ENCODE peak calls at places on chromosome 1, in six cellular contexts. One of them, this sample, is unnamed.

GRCh38 chr1:64469977-64470669 is at the start of gene CACHD1:
- DNase-seq in stomach: peak; percentile 83
- DNase-seq in RWPE1: peak; percentile 71
- DNase-seq in esophagus muscularis mucosa: peak; percentile 95
- DNase-seq in neuronal stem cell: peak; percentile 78
- DNase-seq in CD4-positive, alpha-beta memory T cell: peak; percentile 17
- DNase-seq in this sample: peak; percentile 88

GRCh38 chr1:206833131-206833530 is 32.3 kb upstream of the IL20 start:
- DNase-seq in esophagus muscularis mucosa: peak; percentile 31
- DNase-seq in CD4-positive, alpha-beta memory T cell: no peak
- DNase-seq in stomach: no peak
- DNase-seq in RWPE1: no peak
- DNase-seq in neuronal stem cell: no peak
- DNase-seq in this sample: no peak

GRCh38 chr1:19067187-19067911 is 110.9 kb upstream of the IFFO2 start:
- DNase-seq in RWPE1: no peak
- DNase-seq in esophagus muscularis mucosa: no peak
- DNase-seq in neuronal stem cell: peak; percentile 41
- DNase-seq in stomach: peak; percentile 65
- DNase-seq in CD4-positive, alpha-beta memory T cell: no peak
- DNase-seq in this sample: no peak

GRCh38 chr1:23372481-23372880 is 2.8 kb upstream of the ZNF436 start:
- DNase-seq in esophagus muscularis mucosa: no peak
- DNase-seq in RWPE1: no peak
- DNase-seq in stomach: no peak
- DNase-seq in CD4-positive, alpha-beta memory T cell: no peak
- DNase-seq in neuronal stem cell: no peak
- DNase-seq in this sample: no peak

GRCh38 chr1:150557813-150558212 is 8.6 kb downstream of the ADAMTSL4 start:
- DNase-seq in neuronal stem cell: no peak
- DNase-seq in esophagus muscularis mucosa: no peak
- DNase-seq in CD4-positive, alpha-beta memory T cell: no peak
- DNase-seq in stomach: no peak
- DNase-seq in RWPE1: no peak
- DNase-seq in this sample: no peak

GRCh38 chr1:227923353-227924167 is 24.2 kb downstream of the WNT9A start:
- DNase-seq in stomach: no peak
- DNase-seq in RWPE1: no peak
- DNase-seq in neuronal stem cell: no peak
- DNase-seq in esophagus muscularis mucosa: no peak
- DNase-seq in CD4-positive, alpha-beta memory T cell: no peak
- DNase-seq in this sample: no peak

GRCh38 chr1:92705456-92705855 is 79.5 kb downstream of the EVI5 start:
- DNase-seq in CD4-positive, alpha-beta memory T cell: no peak
- DNase-seq in RWPE1: no peak
- DNase-seq in neuronal stem cell: no peak
- DNase-seq in esophagus muscularis mucosa: no peak
- DNase-seq in stomach: no peak
- DNase-seq in this sample: peak; percentile 48

GRCh38 chr1:83516369-83516768 is 482.6 kb downstream of the TTLL7 start:
- DNase-seq in RWPE1: no peak
- DNase-seq in CD4-positive, alpha-beta memory T cell: no peak
- DNase-seq in neuronal stem cell: no peak
- DNase-seq in stomach: no peak
- DNase-seq in esophagus muscularis mucosa: no peak
- DNase-seq in this sample: no peak

GRCh38 chr1:17914142-17914541 is 159.0 kb downstream of the ACTL8 start:
- DNase-seq in neuronal stem cell: no peak
- DNase-seq in RWPE1: no peak
- DNase-seq in CD4-positive, alpha-beta memory T cell: no peak
- DNase-seq in esophagus muscularis mucosa: no peak
- DNase-seq in stomach: no peak
- DNase-seq in this sample: no peak

GRCh38 chr1:33966346-33967141 is 102.7 kb downstream of the HMGB4 start:
- DNase-seq in CD4-positive, alpha-beta memory T cell: no peak
- DNase-seq in neuronal stem cell: no peak
- DNase-seq in RWPE1: no peak
- DNase-seq in esophagus muscularis mucosa: no peak
- DNase-seq in stomach: no peak
- DNase-seq in this sample: peak; percentile 21

GRCh38 chr1:220962031-220962751 is 82.9 kb downstream of the HLX start:
- DNase-seq in stomach: no peak
- DNase-seq in CD4-positive, alpha-beta memory T cell: no peak
- DNase-seq in RWPE1: peak; percentile 41
- DNase-seq in esophagus muscularis mucosa: no peak
- DNase-seq in neuronal stem cell: no peak
- DNase-seq in this sample: no peak

GRCh38 chr1:40838980-40839942 is 22.9 kb downstream of the CITED4 start:
- DNase-seq in stomach: no peak
- DNase-seq in neuronal stem cell: no peak
- DNase-seq in esophagus muscularis mucosa: no peak
- DNase-seq in RWPE1: no peak
- DNase-seq in CD4-positive, alpha-beta memory T cell: no peak
- DNase-seq in this sample: no peak

GRCh38 chr1:204313675-204314074 is 46.1 kb downstream of the PLEKHA6 start:
- DNase-seq in CD4-positive, alpha-beta memory T cell: no peak
- DNase-seq in RWPE1: no peak
- DNase-seq in esophagus muscularis mucosa: no peak
- DNase-seq in neuronal stem cell: no peak
- DNase-seq in stomach: no peak
- DNase-seq in this sample: peak; percentile 46

GRCh38 chr1:1110561-1110971 is 5.3 kb downstream of the C1orf159 start:
- DNase-seq in RWPE1: no peak
- DNase-seq in stomach: no peak
- DNase-seq in esophagus muscularis mucosa: no peak
- DNase-seq in neuronal stem cell: no peak
- DNase-seq in CD4-positive, alpha-beta memory T cell: no peak
- DNase-seq in this sample: no peak

GRCh38 chr1:9984253-9984652 is 12.8 kb upstream of the RBP7 start:
- DNase-seq in stomach: no peak
- DNase-seq in neuronal stem cell: no peak
- DNase-seq in esophagus muscularis mucosa: no peak
- DNase-seq in RWPE1: no peak
- DNase-seq in CD4-positive, alpha-beta memory T cell: no peak
- DNase-seq in this sample: no peak

GRCh38 chr1:46411010-46411405 is 16.9 kb downstream of the FAAH start:
- DNase-seq in CD4-positive, alpha-beta memory T cell: no peak
- DNase-seq in neuronal stem cell: no peak
- DNase-seq in esophagus muscularis mucosa: no peak
- DNase-seq in stomach: no peak
- DNase-seq in RWPE1: no peak
- DNase-seq in this sample: no peak

GRCh38 chr1:30172757-30173156 is 550.6 kb downstream of the MATN1 start:
- DNase-seq in CD4-positive, alpha-beta memory T cell: no peak
- DNase-seq in esophagus muscularis mucosa: peak; percentile 29
- DNase-seq in RWPE1: no peak
- DNase-seq in stomach: no peak
- DNase-seq in neuronal stem cell: no peak
- DNase-seq in this sample: no peak

GRCh38 chr1:66758247-66758755 is 6.0 kb downstream of the DYNLT5 start:
- DNase-seq in CD4-positive, alpha-beta memory T cell: no peak
- DNase-seq in RWPE1: no peak
- DNase-seq in stomach: no peak
- DNase-seq in esophagus muscularis mucosa: no peak
- DNase-seq in neuronal stem cell: no peak
- DNase-seq in this sample: peak; percentile 16

DNA sequence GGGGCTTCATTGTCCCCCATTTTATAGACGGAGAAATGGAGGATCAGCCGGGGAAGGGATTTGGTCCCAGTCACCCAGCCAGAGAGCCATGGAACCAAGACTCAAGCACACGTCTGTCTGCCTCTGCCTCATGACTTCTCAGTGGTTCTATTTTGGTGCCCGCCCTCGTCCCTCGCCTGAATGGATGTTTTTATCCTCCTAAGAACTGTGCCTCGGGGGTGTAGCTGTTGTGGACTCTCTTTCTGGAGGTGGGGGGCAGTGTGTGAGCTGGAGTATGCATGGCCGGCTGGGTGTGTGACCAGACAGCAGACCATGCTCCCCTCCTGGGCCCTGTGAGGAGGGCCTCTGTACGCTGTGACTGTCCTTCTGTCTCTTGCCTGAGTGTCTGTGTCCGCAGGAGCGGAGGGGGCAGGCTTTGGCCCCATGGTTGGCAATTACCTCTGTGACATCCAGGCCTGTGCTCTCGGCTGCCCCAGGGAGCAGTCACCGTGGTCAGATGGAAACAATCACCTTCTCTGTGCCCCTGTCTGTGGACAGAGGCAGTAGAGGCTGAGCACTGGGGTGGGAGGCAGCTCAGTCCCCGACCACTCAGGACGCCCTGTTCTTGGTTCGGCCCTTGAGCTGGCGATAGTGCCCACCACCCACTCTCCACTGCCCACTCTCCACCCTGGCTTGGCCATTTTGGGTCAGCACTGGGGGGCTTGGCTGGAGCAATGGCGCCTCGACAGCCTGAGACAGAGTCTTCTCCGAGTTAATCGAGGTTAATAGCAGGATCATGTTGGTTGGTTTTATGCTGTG is 20.4 kb downstream of the WNT4 start:
- DNase-seq in stomach: no peak
- DNase-seq in esophagus muscularis mucosa: no peak
- DNase-seq in RWPE1: no peak
- DNase-seq in CD4-positive, alpha-beta memory T cell: no peak
- DNase-seq in neuronal stem cell: no peak
- DNase-seq in this sample: no peak
- H3K27ac ChIP-seq in stomach: peak overlapping the region; percentile 18
- H3K27ac ChIP-seq in esophagus muscularis mucosa: no peak overlapping the region
- H3K27ac ChIP-seq in RWPE1: peak overlapping the region; percentile 67
- H3K27ac ChIP-seq in CD4-positive, alpha-beta memory T cell: no peak overlapping the region
- H3K27ac ChIP-seq in neuronal stem cell: no peak overlapping the region
- H3K27ac ChIP-seq in this sample: peak overlapping the region; percentile 22

GRCh38 chr1:26701995-26702679 is 6.3 kb downstream of the ARID1A start:
- DNase-seq in neuronal stem cell: no peak
- DNase-seq in esophagus muscularis mucosa: no peak
- DNase-seq in RWPE1: no peak
- DNase-seq in CD4-positive, alpha-beta memory T cell: no peak
- DNase-seq in stomach: no peak
- DNase-seq in this sample: no peak

GRCh38 chr1:26702680-26703038 is 6.8 kb downstream of the ARID1A start:
- DNase-seq in RWPE1: no peak
- DNase-seq in CD4-positive, alpha-beta memory T cell: no peak
- DNase-seq in stomach: no peak
- DNase-seq in esophagus muscularis mucosa: no peak
- DNase-seq in neuronal stem cell: no peak
- DNase-seq in this sample: no peak

GRCh38 chr1:26704629-26705028 is 8.8 kb downstream of the ARID1A start:
- DNase-seq in stomach: no peak
- DNase-seq in CD4-positive, alpha-beta memory T cell: no peak
- DNase-seq in RWPE1: no peak
- DNase-seq in esophagus muscularis mucosa: no peak
- DNase-seq in neuronal stem cell: no peak
- DNase-seq in this sample: no peak

GRCh38 chr1:26701266-26701994 is 5.6 kb downstream of the ARID1A start:
- DNase-seq in neuronal stem cell: no peak
- DNase-seq in CD4-positive, alpha-beta memory T cell: no peak
- DNase-seq in RWPE1: no peak
- DNase-seq in stomach: no peak
- DNase-seq in esophagus muscularis mucosa: no peak
- DNase-seq in this sample: no peak

DNA sequence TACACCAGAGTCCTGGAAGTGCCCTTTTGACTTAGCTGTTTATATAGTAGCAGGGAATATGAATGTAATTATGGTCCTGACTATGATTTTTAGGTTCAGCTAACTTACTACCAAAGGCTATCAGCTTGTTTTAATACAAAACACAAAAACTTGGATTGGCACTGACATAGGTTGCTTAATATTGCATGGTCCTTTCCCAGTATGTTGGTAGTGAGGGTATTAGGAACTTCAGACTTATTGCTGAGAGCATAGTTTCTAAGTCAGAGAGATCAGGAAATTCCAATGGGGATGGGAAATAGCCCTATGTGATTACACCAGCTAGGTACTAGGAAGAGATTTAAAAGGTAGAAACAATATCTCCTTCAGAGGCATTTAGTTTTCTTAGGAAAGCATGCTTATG is 7.7 kb downstream of the ARID1A start:
- DNase-seq in stomach: no peak
- DNase-seq in esophagus muscularis mucosa: no peak
- DNase-seq in RWPE1: no peak
- DNase-seq in CD4-positive, alpha-beta memory T cell: no peak
- DNase-seq in neuronal stem cell: no peak
- DNase-seq in this sample: no peak
- H3K27ac ChIP-seq in stomach: peak overlapping the region; percentile 98
- H3K27ac ChIP-seq in esophagus muscularis mucosa: no peak overlapping the region
- H3K27ac ChIP-seq in RWPE1: no peak overlapping the region
- H3K27ac ChIP-seq in CD4-positive, alpha-beta memory T cell: no peak overlapping the region
- H3K27ac ChIP-seq in neuronal stem cell: no peak overlapping the region
- H3K27ac ChIP-seq in this sample: no peak overlapping the region

DNA sequence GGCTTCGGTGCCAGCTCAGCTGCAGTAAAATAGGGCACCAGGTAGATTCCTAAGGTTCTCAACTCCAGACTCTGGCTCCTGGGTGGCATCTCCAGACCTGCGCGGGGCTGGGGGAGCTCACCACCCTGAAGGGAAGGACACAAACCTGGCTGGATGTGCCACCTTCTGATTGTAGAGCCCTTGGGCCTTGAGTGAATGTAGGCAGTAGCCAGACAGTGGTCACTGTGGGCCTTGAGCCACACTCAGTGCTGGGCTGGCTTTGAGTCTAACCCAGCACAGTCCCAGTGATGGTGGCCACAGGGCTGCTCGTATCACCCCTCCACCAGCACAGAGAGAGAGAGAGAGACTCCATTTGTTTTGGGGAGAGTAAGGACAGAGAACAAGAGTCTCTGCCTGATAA is 38.0 kb upstream of the SH3GLB1 start:
- DNase-seq in RWPE1: no peak
- DNase-seq in stomach: no peak
- DNase-seq in CD4-positive, alpha-beta memory T cell: no peak
- DNase-seq in esophagus muscularis mucosa: no peak
- DNase-seq in neuronal stem cell: no peak
- DNase-seq in this sample: no peak
- H3K27ac ChIP-seq in RWPE1: no peak overlapping the region
- H3K27ac ChIP-seq in stomach: no peak overlapping the region
- H3K27ac ChIP-seq in CD4-positive, alpha-beta memory T cell: no peak overlapping the region
- H3K27ac ChIP-seq in esophagus muscularis mucosa: no peak overlapping the region
- H3K27ac ChIP-seq in neuronal stem cell: no peak overlapping the region
- H3K27ac ChIP-seq in this sample: no peak overlapping the region

GRCh38 chr1:53572061-53572801 is 113.0 kb downstream of the DMRTB1 start:
- DNase-seq in CD4-positive, alpha-beta memory T cell: no peak
- DNase-seq in RWPE1: peak; percentile 72
- DNase-seq in stomach: no peak
- DNase-seq in esophagus muscularis mucosa: no peak
- DNase-seq in neuronal stem cell: no peak
- DNase-seq in this sample: peak; percentile 87
- H3K27ac ChIP-seq in CD4-positive, alpha-beta memory T cell: no peak overlapping the region
- H3K27ac ChIP-seq in RWPE1: peak overlapping the region; percentile 1
- H3K27ac ChIP-seq in stomach: peak overlapping the region; percentile 44
- H3K27ac ChIP-seq in esophagus muscularis mucosa: peak overlapping the region; percentile 68
- H3K27ac ChIP-seq in neuronal stem cell: no peak overlapping the region
- H3K27ac ChIP-seq in this sample: peak overlapping the region; percentile 2

GRCh38 chr1:75559800-75560199 is 51.1 kb downstream of the SLC44A5 start:
- DNase-seq in CD4-positive, alpha-beta memory T cell: no peak
- DNase-seq in RWPE1: no peak
- DNase-seq in esophagus muscularis mucosa: no peak
- DNase-seq in stomach: no peak
- DNase-seq in neuronal stem cell: no peak
- DNase-seq in this sample: no peak
- H3K27ac ChIP-seq in CD4-positive, alpha-beta memory T cell: no peak overlapping the region
- H3K27ac ChIP-seq in RWPE1: no peak overlapping the region
- H3K27ac ChIP-seq in esophagus muscularis mucosa: no peak overlapping the region
- H3K27ac ChIP-seq in stomach: no peak overlapping the region
- H3K27ac ChIP-seq in neuronal stem cell: no peak overlapping the region
- H3K27ac ChIP-seq in this sample: no peak overlapping the region